ENCODE peak calls at places on chromosomes 4 and X, in five cellular contexts. M is tibial nerve, W is spleen, S is nephron progenitor cell, U is B cell. R is an unnamed sample.

GRCh38 chr4:85474818-85475630 is at the start of gene ARHGAP24:
- DNase-seq in M (peak), W (peak), S (peak), U (peak), R (peak)

GRCh38 chrX:16992411-16992810 is 46.0 kb downstream of the REPS2 start:
- DNase-seq in M (no peak), W (no peak), S (no peak), U (no peak), R (no peak)

GRCh38 chr4:1202526-1203378 is 30.4 kb upstream of the SPON2 start:
- DNase-seq in M (no peak), W (peak), S (no peak), U (no peak), R (no peak)

GRCh38 chrX:72128881-72129280 is 2.8 kb downstream of the RTL5 start:
- DNase-seq in M (no peak), W (no peak), S (no peak), U (no peak), R (no peak)

GRCh38 chrX:129654652-129655546 is at the start of gene APLN:
- DNase-seq in M (peak), W (no peak), S (peak), U (peak), R (no peak)

GRCh38 chr4:80963051-80963450 is 67.5 kb upstream of the BMP3 start:
- DNase-seq in M (no peak), W (no peak), S (no peak), U (no peak), R (no peak)

GRCh38 chr4:57205580-57205979 is 95.4 kb upstream of the IGFBP7 start:
- DNase-seq in M (no peak), W (no peak), S (no peak), U (no peak), R (no peak)

GRCh38 chr4:73438582-73439215 is 2.7 kb downstream of the AFP start:
- DNase-seq in M (no peak), W (no peak), S (no peak), U (no peak), R (no peak)

DNA sequence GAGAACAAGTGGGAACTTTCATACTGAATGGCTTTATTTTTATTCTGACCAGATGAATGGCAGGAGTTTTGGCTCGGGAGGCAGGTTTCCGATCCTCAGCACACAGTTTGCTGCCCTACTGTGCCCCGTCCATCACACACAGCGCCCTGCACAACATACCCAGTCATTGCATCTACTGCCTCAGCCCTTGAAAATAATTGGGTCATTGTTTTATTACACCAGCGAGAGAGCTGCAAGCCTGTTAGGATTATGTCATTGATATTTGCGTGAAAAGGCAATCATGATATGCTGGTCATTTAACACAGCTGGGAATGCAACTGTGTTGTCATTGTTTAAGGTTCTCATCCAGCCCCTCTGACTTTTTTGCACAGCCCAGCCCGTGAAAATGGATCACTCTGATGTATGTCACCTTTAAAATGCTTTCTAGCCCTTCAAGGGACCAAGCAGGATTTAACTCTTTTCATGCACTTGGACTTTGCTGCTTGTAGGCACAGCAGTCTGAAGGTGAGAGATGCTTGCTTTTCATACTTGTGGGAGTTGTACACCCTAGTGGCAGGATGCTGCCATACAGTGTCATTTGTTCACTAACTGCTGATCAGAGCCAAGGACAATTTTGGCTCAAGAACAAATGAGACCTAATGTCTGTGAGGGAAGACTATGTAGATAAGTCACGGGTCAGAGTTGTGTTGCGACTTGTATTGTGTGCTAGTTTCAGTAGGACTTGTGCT is 62.3 kb downstream of the RTL9 start:
- DNase-seq in M (no peak), W (no peak), S (no peak), U (no peak), R (no peak)
- TF ChIP-seq CTCF in M (no peak), W (no peak), S (peak), U (no peak), R (peak)

GRCh38 chr4:127809173-127809800 is 27.2 kb downstream of the HSPA4L start:
- DNase-seq in M (no peak), W (no peak), S (no peak), U (no peak), R (no peak)
- TF ChIP-seq CTCF in M (no peak), W (no peak), S (no peak), U (no peak), R (peak)

GRCh38 chr4:189293459-189293858 is 647.2 kb upstream of the FRG1 start:
- DNase-seq in M (no peak), W (no peak), S (no peak), U (no peak), R (no peak)
- TF ChIP-seq CTCF in M (no peak), W (no peak), S (no peak), U (no peak), R (no peak)

GRCh38 chr4:78949735-78950134 is 10.5 kb upstream of the PAQR3 start:
- DNase-seq in M (no peak), W (no peak), S (no peak), U (no peak), R (no peak)

GRCh38 chr4:78953231-78953630 is 14.0 kb upstream of the PAQR3 start:
- DNase-seq in M (no peak), W (no peak), S (no peak), U (no peak), R (no peak)

GRCh38 chr4:78954048-78954666 is 14.9 kb upstream of the PAQR3 start:
- DNase-seq in M (peak), W (no peak), S (peak), U (no peak), R (no peak)

GRCh38 chr4:78956979-78957378 is 17.7 kb upstream of the PAQR3 start:
- DNase-seq in M (no peak), W (no peak), S (no peak), U (no peak), R (no peak)

DNA sequence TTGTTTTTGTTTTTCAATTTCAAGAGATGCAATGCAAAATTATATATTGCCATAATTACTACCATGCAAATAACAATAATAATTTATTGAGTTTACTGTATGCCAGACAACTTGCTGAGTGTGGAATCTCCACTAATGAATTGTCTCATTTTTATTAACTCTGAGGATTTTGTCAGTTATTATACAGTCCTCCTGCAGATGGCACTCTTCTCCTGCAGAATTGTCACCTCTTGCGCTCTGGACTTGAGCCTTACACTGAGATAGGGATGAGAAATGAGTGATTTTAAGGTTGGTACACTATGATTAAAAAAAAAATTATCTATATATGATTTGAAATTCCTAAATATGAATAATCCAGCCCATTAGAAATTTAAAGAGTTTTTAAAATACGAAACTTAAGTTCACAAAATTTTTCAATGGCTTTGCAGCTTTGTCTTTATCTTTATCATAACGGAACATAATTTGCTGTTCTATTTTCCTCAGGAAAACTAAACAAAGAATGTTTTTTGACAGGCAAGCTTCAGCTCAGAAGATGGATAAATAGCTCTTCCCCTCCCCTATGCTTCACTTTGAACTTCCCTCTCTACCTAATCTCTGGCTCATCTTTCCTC is 12.7 kb upstream of the PAQR3 start:
- DNase-seq in M (peak), W (no peak), S (peak), U (peak), R (peak)
- TF ChIP-seq CTCF in M (peak), W (peak), S (peak), U (peak), R (peak)

R was measured in GM10248.